ENCODE peak calls at places on chromosomes 2 and 18, in seven cellular contexts. One of them, this sample, is unnamed.
A peak's percentile ranks its signal among the peaks of the same experiment; 100 is the strongest.

GRCh38 chr2:190563109-190563508 is 28.6 kb upstream of the NEMP2 start:
- DNase-seq in neural crest cell: no peak
- DNase-seq in lower leg skin: no peak
- DNase-seq in A549: no peak
- DNase-seq in right lobe of liver: no peak
- DNase-seq in AG10803: no peak
- DNase-seq in IMR-90: no peak
- DNase-seq in this sample: no peak

GRCh38 chr2:112773510-112773909 is 9.1 kb upstream of the CKAP2L start:
- DNase-seq in A549: no peak
- DNase-seq in AG10803: no peak
- DNase-seq in right lobe of liver: no peak
- DNase-seq in lower leg skin: no peak
- DNase-seq in IMR-90: no peak
- DNase-seq in neural crest cell: no peak
- DNase-seq in this sample: no peak

GRCh38 chr2:176483481-176483880 is 214.2 kb downstream of the MTX2 start:
- DNase-seq in lower leg skin: no peak
- DNase-seq in AG10803: no peak
- DNase-seq in neural crest cell: no peak
- DNase-seq in IMR-90: no peak
- DNase-seq in right lobe of liver: no peak
- DNase-seq in A549: no peak
- DNase-seq in this sample: no peak

GRCh38 chr18:42107287-42108045 is 152.4 kb downstream of the PIK3C3 start:
- DNase-seq in lower leg skin: no peak
- DNase-seq in neural crest cell: no peak
- DNase-seq in IMR-90: no peak
- DNase-seq in A549: no peak
- DNase-seq in right lobe of liver: no peak
- DNase-seq in AG10803: no peak
- DNase-seq in this sample: no peak

GRCh38 chr2:47309952-47310800 is 92.8 kb upstream of the MSH2 start:
- DNase-seq in lower leg skin: no peak
- DNase-seq in neural crest cell: no peak
- DNase-seq in IMR-90: peak; percentile 51
- DNase-seq in A549: peak; percentile 90
- DNase-seq in right lobe of liver: no peak
- DNase-seq in AG10803: peak; percentile 64
- DNase-seq in this sample: no peak

GRCh38 chr2:16973586-16974274 is 308.1 kb upstream of the CYRIA start:
- DNase-seq in IMR-90: no peak
- DNase-seq in AG10803: peak; percentile 16
- DNase-seq in lower leg skin: no peak
- DNase-seq in right lobe of liver: no peak
- DNase-seq in A549: no peak
- DNase-seq in neural crest cell: no peak
- DNase-seq in this sample: no peak

GRCh38 chr2:156649596-156649995 is 213.4 kb downstream of the GPD2 start:
- DNase-seq in lower leg skin: no peak
- DNase-seq in AG10803: no peak
- DNase-seq in IMR-90: no peak
- DNase-seq in right lobe of liver: peak; percentile 52
- DNase-seq in neural crest cell: no peak
- DNase-seq in A549: no peak
- DNase-seq in this sample: no peak

GRCh38 chr18:23257686-23258565 is 122.6 kb downstream of the CABLES1 start:
- DNase-seq in IMR-90: peak; percentile 79
- DNase-seq in lower leg skin: no peak
- DNase-seq in right lobe of liver: no peak
- DNase-seq in A549: no peak
- DNase-seq in AG10803: peak; percentile 72
- DNase-seq in neural crest cell: no peak
- DNase-seq in this sample: no peak

GRCh38 chr2:161946489-161947107 is 127.4 kb downstream of the DPP4 start:
- DNase-seq in IMR-90: peak; percentile 28
- DNase-seq in AG10803: peak; percentile 29
- DNase-seq in right lobe of liver: no peak
- DNase-seq in lower leg skin: no peak
- DNase-seq in neural crest cell: peak; percentile 4
- DNase-seq in A549: peak; percentile 12
- DNase-seq in this sample: peak; percentile 9

GRCh38 chr2:24456610-24457556 is 34.2 kb upstream of the NCOA1 start:
- DNase-seq in AG10803: peak; percentile 70
- DNase-seq in right lobe of liver: no peak
- DNase-seq in lower leg skin: peak; percentile 93
- DNase-seq in IMR-90: peak; percentile 84
- DNase-seq in A549: peak; percentile 37
- DNase-seq in neural crest cell: no peak
- DNase-seq in this sample: no peak

GRCh38 chr18:49625021-49625691 is 63.3 kb downstream of the LIPG start:
- DNase-seq in neural crest cell: no peak
- DNase-seq in AG10803: no peak
- DNase-seq in right lobe of liver: peak; percentile 47
- DNase-seq in lower leg skin: no peak
- DNase-seq in A549: no peak
- DNase-seq in IMR-90: peak; percentile 57
- DNase-seq in this sample: no peak
- TF ChIP-seq CTCF in neural crest cell: no peak
- TF ChIP-seq CTCF in AG10803: no peak
- TF ChIP-seq CTCF in right lobe of liver: no peak
- TF ChIP-seq CTCF in lower leg skin: no peak
- TF ChIP-seq CTCF in A549: no peak
- TF ChIP-seq CTCF in IMR-90: no peak
- TF ChIP-seq CTCF in this sample: no peak

GRCh38 chr2:197310271-197310939 is at the start of gene ANKRD44:
- DNase-seq in A549: peak; percentile 83
- DNase-seq in AG10803: peak; percentile 84
- DNase-seq in lower leg skin: peak; percentile 98
- DNase-seq in right lobe of liver: peak; percentile 95
- DNase-seq in neural crest cell: peak; percentile 76
- DNase-seq in IMR-90: peak; percentile 80
- DNase-seq in this sample: peak; percentile 80
- TF ChIP-seq CTCF in A549: peak; percentile 66
- TF ChIP-seq CTCF in AG10803: no peak
- TF ChIP-seq CTCF in lower leg skin: no peak
- TF ChIP-seq CTCF in right lobe of liver: peak; percentile 83
- TF ChIP-seq CTCF in neural crest cell: peak; percentile 49
- TF ChIP-seq CTCF in IMR-90: peak; percentile 61
- TF ChIP-seq CTCF in this sample: no peak

GRCh38 chr2:110677080-110677479 is 783 bp downstream of the BUB1 start:
- DNase-seq in right lobe of liver: no peak
- DNase-seq in lower leg skin: no peak
- DNase-seq in AG10803: no peak
- DNase-seq in A549: no peak
- DNase-seq in neural crest cell: no peak
- DNase-seq in IMR-90: no peak
- DNase-seq in this sample: no peak

GRCh38 chr2:110679865-110680264 is 2.0 kb upstream of the BUB1 start:
- DNase-seq in AG10803: no peak
- DNase-seq in neural crest cell: no peak
- DNase-seq in A549: no peak
- DNase-seq in lower leg skin: no peak
- DNase-seq in IMR-90: no peak
- DNase-seq in right lobe of liver: no peak
- DNase-seq in this sample: no peak

GRCh38 chr2:110677530-110678456 is at the start of gene BUB1:
- DNase-seq in IMR-90: peak; percentile 95
- DNase-seq in right lobe of liver: peak; percentile 98
- DNase-seq in A549: peak; percentile 96
- DNase-seq in AG10803: peak; percentile 96
- DNase-seq in lower leg skin: peak; percentile 99
- DNase-seq in neural crest cell: peak; percentile 94
- DNase-seq in this sample: peak; percentile 98

GRCh38 chr2:110678457-110679336 is 834 bp upstream of the BUB1 start:
- DNase-seq in lower leg skin: peak; percentile 86
- DNase-seq in A549: no peak
- DNase-seq in IMR-90: peak; percentile 17
- DNase-seq in neural crest cell: peak; percentile 9
- DNase-seq in right lobe of liver: peak; percentile 29
- DNase-seq in AG10803: peak; percentile 27
- DNase-seq in this sample: peak; percentile 6

GRCh38 chr2:110679337-110679707 is 1.5 kb upstream of the BUB1 start:
- DNase-seq in right lobe of liver: no peak
- DNase-seq in IMR-90: no peak
- DNase-seq in lower leg skin: no peak
- DNase-seq in A549: no peak
- DNase-seq in neural crest cell: no peak
- DNase-seq in AG10803: no peak
- DNase-seq in this sample: no peak
- TF ChIP-seq CTCF in right lobe of liver: no peak
- TF ChIP-seq CTCF in IMR-90: peak; percentile 17
- TF ChIP-seq CTCF in lower leg skin: no peak
- TF ChIP-seq CTCF in A549: peak; percentile 4
- TF ChIP-seq CTCF in neural crest cell: no peak
- TF ChIP-seq CTCF in AG10803: no peak
- TF ChIP-seq CTCF in this sample: no peak

GRCh38 chr2:45072064-45072861 is 63.0 kb upstream of the SIX2 start:
- DNase-seq in AG10803: no peak
- DNase-seq in A549: no peak
- DNase-seq in neural crest cell: no peak
- DNase-seq in lower leg skin: peak; percentile 57
- DNase-seq in IMR-90: no peak
- DNase-seq in right lobe of liver: no peak
- DNase-seq in this sample: no peak

GRCh38 chr2:45072862-45073237 is 63.6 kb upstream of the SIX2 start:
- DNase-seq in right lobe of liver: no peak
- DNase-seq in AG10803: no peak
- DNase-seq in IMR-90: no peak
- DNase-seq in A549: no peak
- DNase-seq in lower leg skin: peak; percentile 39
- DNase-seq in neural crest cell: no peak
- DNase-seq in this sample: no peak

GRCh38 chr2:45069711-45070664 is 60.7 kb upstream of the SIX2 start:
- DNase-seq in neural crest cell: no peak
- DNase-seq in lower leg skin: peak; percentile 40
- DNase-seq in AG10803: no peak
- DNase-seq in A549: no peak
- DNase-seq in right lobe of liver: no peak
- DNase-seq in IMR-90: no peak
- DNase-seq in this sample: no peak

GRCh38 chr2:45068643-45069140 is 59.4 kb upstream of the SIX2 start:
- DNase-seq in neural crest cell: no peak
- DNase-seq in lower leg skin: no peak
- DNase-seq in right lobe of liver: no peak
- DNase-seq in IMR-90: no peak
- DNase-seq in A549: no peak
- DNase-seq in AG10803: no peak
- DNase-seq in this sample: no peak

DNA sequence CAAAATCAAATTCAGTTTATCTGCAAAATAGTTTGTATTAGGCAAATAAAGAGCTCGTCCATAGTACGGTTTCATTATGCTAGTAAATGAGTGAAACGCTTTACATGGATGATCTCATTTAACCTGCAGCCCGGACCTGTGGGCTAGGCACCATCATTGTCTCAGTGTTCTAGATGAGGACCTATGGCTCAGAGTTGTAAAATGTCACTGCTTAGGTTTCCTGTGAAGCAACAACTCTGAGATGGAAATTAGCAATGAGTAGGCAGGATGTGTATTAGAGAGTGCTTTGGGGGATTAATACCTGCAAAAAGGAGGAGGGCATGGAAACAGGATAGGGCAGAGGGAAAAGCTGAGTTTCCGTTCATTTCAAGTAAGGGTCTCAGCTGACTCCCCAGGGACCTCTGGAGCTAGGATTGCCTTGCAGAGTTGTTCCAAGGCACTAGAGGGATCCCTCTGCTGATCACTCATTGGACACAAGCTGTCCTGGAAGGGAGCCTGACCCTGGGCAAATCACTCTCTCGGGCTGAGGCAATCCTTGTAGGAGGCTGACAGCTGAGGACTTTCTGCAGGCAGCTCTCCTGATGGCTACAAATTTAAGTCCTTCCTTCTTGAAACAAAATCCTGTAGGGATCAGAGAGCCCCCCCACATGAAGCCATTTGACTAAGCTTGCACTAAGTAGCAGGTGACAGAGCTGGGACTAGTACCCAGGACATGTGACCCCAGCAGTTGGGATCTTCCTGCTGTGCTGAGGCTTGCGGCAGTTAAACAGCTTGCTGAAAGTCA is 58.8 kb upstream of the SIX2 start:
- DNase-seq in IMR-90: no peak
- DNase-seq in AG10803: peak; percentile 29
- DNase-seq in neural crest cell: no peak
- DNase-seq in A549: no peak
- DNase-seq in right lobe of liver: no peak
- DNase-seq in lower leg skin: no peak
- DNase-seq in this sample: peak; percentile 9
- TF ChIP-seq CTCF in IMR-90: no peak
- TF ChIP-seq CTCF in AG10803: peak; percentile 24
- TF ChIP-seq CTCF in neural crest cell: no peak
- TF ChIP-seq CTCF in A549: no peak
- TF ChIP-seq CTCF in right lobe of liver: no peak
- TF ChIP-seq CTCF in lower leg skin: no peak
- TF ChIP-seq CTCF in this sample: no peak

GRCh38 chr2:237096911-237097310 is 11.2 kb downstream of the COPS8 start:
- DNase-seq in right lobe of liver: no peak
- DNase-seq in IMR-90: peak; percentile 77
- DNase-seq in A549: no peak
- DNase-seq in AG10803: peak; percentile 83
- DNase-seq in lower leg skin: no peak
- DNase-seq in neural crest cell: no peak
- DNase-seq in this sample: no peak
- TF ChIP-seq CTCF in right lobe of liver: no peak
- TF ChIP-seq CTCF in IMR-90: no peak
- TF ChIP-seq CTCF in A549: no peak
- TF ChIP-seq CTCF in AG10803: no peak
- TF ChIP-seq CTCF in lower leg skin: no peak
- TF ChIP-seq CTCF in neural crest cell: no peak
- TF ChIP-seq CTCF in this sample: no peak

GRCh38 chr18:63848159-63848558 is 39.3 kb upstream of the SERPINB2 start:
- DNase-seq in A549: peak; percentile 70
- DNase-seq in right lobe of liver: no peak
- DNase-seq in AG10803: peak; percentile 75
- DNase-seq in IMR-90: peak; percentile 75
- DNase-seq in neural crest cell: peak; percentile 12
- DNase-seq in lower leg skin: no peak
- DNase-seq in this sample: peak; percentile 19
- TF ChIP-seq CTCF in A549: peak; percentile 54
- TF ChIP-seq CTCF in right lobe of liver: peak; percentile 48
- TF ChIP-seq CTCF in AG10803: peak; percentile 81
- TF ChIP-seq CTCF in IMR-90: peak; percentile 77
- TF ChIP-seq CTCF in neural crest cell: peak; percentile 73
- TF ChIP-seq CTCF in lower leg skin: no peak
- TF ChIP-seq CTCF in this sample: no peak

GRCh38 chr2:182715121-182715895 is 749 bp upstream of the DNAJC10 start:
- DNase-seq in lower leg skin: no peak
- DNase-seq in AG10803: peak; percentile 51
- DNase-seq in A549: peak; percentile 39
- DNase-seq in IMR-90: peak; percentile 42
- DNase-seq in right lobe of liver: no peak
- DNase-seq in neural crest cell: no peak
- DNase-seq in this sample: no peak
- TF ChIP-seq CTCF in lower leg skin: no peak
- TF ChIP-seq CTCF in AG10803: no peak
- TF ChIP-seq CTCF in A549: no peak
- TF ChIP-seq CTCF in IMR-90: no peak
- TF ChIP-seq CTCF in right lobe of liver: peak; percentile 2
- TF ChIP-seq CTCF in neural crest cell: peak; percentile 27
- TF ChIP-seq CTCF in this sample: no peak